ENCODE peak calls at places on chromosomes 5 and 9, in nine cellular contexts. V is transverse colon, Z is A549, J is NB4, C is GM12892, M is H54, G is uterus, U is prostate gland, X is endothelial cell of umbilical vein. F is an unnamed sample.

GRCh38 chr9:19788152-19788551 is 685 bp downstream of the SLC24A2 start:
- DNase-seq in Z (no peak), J (no peak), X (no peak), U (no peak), G (no peak), M (no peak), C (no peak), V (no peak), F (no peak)

GRCh38 chr5:111532873-111533272 is 20.5 kb upstream of the STARD4 start:
- DNase-seq in X (no peak), M (no peak), Z (no peak), V (no peak), J (no peak), C (no peak), G (no peak), U (no peak), F (no peak)

GRCh38 chr5:157479612-157480510 is 19.8 kb downstream of the NIPAL4 start:
- DNase-seq in J (no peak), X (no peak), G (no peak), Z (no peak), M (no peak), C (no peak), U (no peak), V (no peak), F (no peak)

GRCh38 chr5:112492291-112492690 is 73.2 kb upstream of the EPB41L4A start:
- DNase-seq in V (peak), M (peak), G (peak), Z (peak), X (peak), J (peak), U (no peak), C (peak), F (peak)

GRCh38 chr5:18393546-18393945 is 759.3 kb downstream of the TAF11L14 start:
- DNase-seq in M (no peak), U (no peak), V (no peak), C (no peak), J (no peak), G (no peak), Z (no peak), X (no peak), F (no peak)

GRCh38 chr9:133403766-133404439 is 13.9 kb downstream of the REXO4 start:
- DNase-seq in C (no peak), Z (peak), J (peak), U (peak), M (no peak), X (peak), V (peak), G (no peak), F (no peak)

GRCh38 chr5:147286296-147286695 is 51.5 kb downstream of the STK32A start:
- DNase-seq in G (no peak), J (no peak), U (no peak), C (no peak), V (no peak), Z (no peak), X (no peak), M (no peak), F (no peak)

GRCh38 chr5:95720094-95720793 is 10.9 kb upstream of the RHOBTB3 start:
- DNase-seq in U (no peak), V (no peak), C (no peak), M (no peak), J (no peak), Z (no peak), G (no peak), X (no peak), F (no peak)

GRCh38 chr9:99253134-99253533 is 31.1 kb downstream of the SEC61B start:
- DNase-seq in M (no peak), U (no peak), Z (no peak), J (no peak), G (no peak), X (no peak), V (no peak), C (no peak), F (no peak)

GRCh38 chr9:124216474-124217176 is 41.1 kb upstream of the NEK6 start:
- DNase-seq in X (no peak), M (no peak), V (peak), U (no peak), G (no peak), C (peak), Z (no peak), J (peak), F (no peak)

GRCh38 chr5:179375966-179376365 is 30.7 kb upstream of the ADAMTS2 start:
- DNase-seq in C (no peak), V (no peak), X (no peak), G (no peak), M (no peak), Z (no peak), U (no peak), J (no peak), F (no peak)

GRCh38 chr9:69674112-69674511 is 1.9 kb upstream of the APBA1 start:
- DNase-seq in V (no peak), J (no peak), G (no peak), Z (no peak), U (no peak), X (peak), C (no peak), M (no peak), F (no peak)

GRCh38 chr5:68344447-68345111 is 129.0 kb downstream of the PIK3R1 start:
- DNase-seq in J (peak), Z (peak), C (no peak), M (no peak), G (no peak), U (no peak), V (no peak), X (peak), F (no peak)

GRCh38 chr5:142012186-142012785 is 541 bp downstream of the GNPDA1 start:
- DNase-seq in V (peak), X (peak), U (no peak), M (no peak), G (peak), J (peak), C (no peak), Z (peak), F (no peak)

GRCh38 chr5:135013947-135014570 is 20.0 kb downstream of the PITX1 start:
- DNase-seq in J (no peak), V (no peak), X (no peak), C (no peak), U (peak), Z (no peak), G (no peak), M (no peak), F (no peak)

GRCh38 chr5:110019780-110020179 is 330.1 kb downstream of the MAN2A1 start:
- DNase-seq in G (no peak), J (no peak), Z (no peak), X (no peak), C (no peak), M (no peak), V (no peak), U (no peak), F (no peak)

GRCh38 chr5:68548959-68549676 is 333.6 kb downstream of the PIK3R1 start:
- DNase-seq in M (no peak), U (no peak), G (peak), X (no peak), V (no peak), C (no peak), Z (peak), J (no peak), F (no peak)

GRCh38 chr9:84862786-84863185 is 193.3 kb downstream of the NTRK2 start:
- DNase-seq in J (no peak), X (peak), G (peak), M (peak), V (no peak), C (no peak), U (no peak), Z (peak), F (no peak)

GRCh38 chr9:34996181-34996904 is 6.8 kb downstream of the DNAJB5 start:
- DNase-seq in Z (no peak), C (no peak), J (no peak), V (no peak), U (no peak), G (no peak), M (no peak), X (no peak), F (no peak)

GRCh38 chr5:96117863-96118651 is 156.4 kb upstream of the ELL2 start:
- DNase-seq in C (no peak), V (no peak), U (no peak), J (no peak), M (no peak), X (no peak), G (no peak), Z (peak), F (no peak)

GRCh38 chr5:53368516-53368915 is 111.9 kb upstream of the FST start:
- DNase-seq in X (peak), C (no peak), M (no peak), J (no peak), V (no peak), G (no peak), U (no peak), Z (peak), F (no peak)

GRCh38 chr5:88833371-88834107 is 49.4 kb downstream of the MEF2C start:
- DNase-seq in Z (no peak), J (no peak), G (peak), U (no peak), M (no peak), V (peak), C (no peak), X (peak), F (no peak)

GRCh38 chr9:4855861-4856260 is 63.1 kb downstream of the RCL1 start:
- DNase-seq in V (peak), U (no peak), G (no peak), C (no peak), X (no peak), Z (no peak), M (no peak), J (no peak), F (no peak)

GRCh38 chr5:124438390-124439380 is 307.8 kb downstream of the ZNF608 start:
- DNase-seq in G (no peak), M (no peak), J (no peak), C (no peak), U (no peak), V (no peak), X (peak), Z (no peak), F (no peak)

GRCh38 chr5:173620784-173621183 is 4.3 kb upstream of the BOD1 start:
- DNase-seq in U (no peak), V (no peak), J (no peak), C (no peak), Z (no peak), X (no peak), G (no peak), M (no peak), F (no peak)

GRCh38 chr9:135531096-135531495 is 9.9 kb downstream of the LCN1 start:
- DNase-seq in V (no peak), U (no peak), J (no peak), Z (no peak), C (no peak), M (no peak), X (no peak), G (no peak), F (no peak)

GRCh38 chr5:142358121-142358520 is 33.3 kb upstream of the SPRY4 start:
- DNase-seq in V (no peak), G (no peak), X (no peak), Z (no peak), M (no peak), U (no peak), C (no peak), J (no peak), F (no peak)

GRCh38 chr5:107282061-107282460 is 388.7 kb downstream of the EFNA5 start:
- DNase-seq in G (no peak), Z (no peak), M (no peak), C (no peak), X (peak), U (no peak), J (no peak), V (no peak), F (no peak)

GRCh38 chr5:53560028-53560427 is 411 bp upstream of the NDUFS4 start:
- DNase-seq in M (peak), U (no peak), J (no peak), V (no peak), X (no peak), Z (no peak), C (no peak), G (no peak), F (no peak)

GRCh38 chr5:155799308-155799707 is 527.7 kb upstream of the SGCD start:
- DNase-seq in U (no peak), C (no peak), G (no peak), Z (no peak), M (no peak), X (no peak), V (no peak), J (no peak), F (no peak)

GRCh38 chr5:4994994-4995393 is 145.1 kb upstream of the ADAMTS16 start:
- DNase-seq in U (no peak), J (peak), Z (no peak), X (no peak), M (no peak), C (no peak), G (no peak), V (no peak), F (no peak)

GRCh38 chr5:45695011-45695667 is 1.0 kb downstream of the HCN1 start:
- DNase-seq in G (no peak), M (no peak), X (no peak), U (no peak), C (no peak), J (no peak), Z (no peak), V (no peak), F (no peak)

GRCh38 chr5:16461782-16462181 is 3.8 kb downstream of the ZNF622 start:
- DNase-seq in X (no peak), M (no peak), G (no peak), V (no peak), U (no peak), Z (no peak), C (no peak), J (no peak), F (no peak)

GRCh38 chr5:72109625-72110024 is 2.4 kb downstream of the MAP1B start:
- DNase-seq in V (no peak), C (no peak), M (no peak), G (no peak), Z (peak), X (no peak), J (peak), U (no peak), F (no peak)

GRCh38 chr9:109403116-109403515 is 82.3 kb upstream of the EPB41L4B start:
- DNase-seq in V (no peak), G (no peak), Z (no peak), M (no peak), U (no peak), C (no peak), X (no peak), J (no peak), F (no peak)

DNA sequence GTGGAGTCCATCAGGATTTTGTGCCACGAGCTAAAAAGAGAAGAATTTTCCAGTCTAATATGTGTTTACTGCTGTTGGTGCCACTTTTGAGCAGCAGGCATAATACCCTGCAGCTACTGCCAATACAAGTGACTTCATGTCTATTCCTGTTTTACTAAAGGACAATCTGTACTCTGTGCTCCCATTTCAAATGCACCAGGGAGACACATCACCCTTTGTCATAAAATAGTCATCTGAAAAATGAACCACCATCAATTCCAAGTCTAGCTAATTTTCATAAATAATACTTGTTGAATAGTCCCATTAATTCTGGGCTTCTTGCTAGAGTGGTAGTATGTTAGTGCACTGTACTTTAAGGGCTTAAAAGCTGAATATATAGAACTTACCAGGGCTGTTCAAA is 8.9 kb upstream of the PKD2L2 start:
- DNase-seq in M (no peak), J (no peak), Z (no peak), G (no peak), U (no peak), C (no peak), X (no peak), V (no peak), F (no peak)
- TF ChIP-seq POLR2A in M (no peak), J (no peak), Z (no peak), G (no peak), U (no peak), C (no peak), X (no peak), V (no peak), F (no peak)

DNA sequence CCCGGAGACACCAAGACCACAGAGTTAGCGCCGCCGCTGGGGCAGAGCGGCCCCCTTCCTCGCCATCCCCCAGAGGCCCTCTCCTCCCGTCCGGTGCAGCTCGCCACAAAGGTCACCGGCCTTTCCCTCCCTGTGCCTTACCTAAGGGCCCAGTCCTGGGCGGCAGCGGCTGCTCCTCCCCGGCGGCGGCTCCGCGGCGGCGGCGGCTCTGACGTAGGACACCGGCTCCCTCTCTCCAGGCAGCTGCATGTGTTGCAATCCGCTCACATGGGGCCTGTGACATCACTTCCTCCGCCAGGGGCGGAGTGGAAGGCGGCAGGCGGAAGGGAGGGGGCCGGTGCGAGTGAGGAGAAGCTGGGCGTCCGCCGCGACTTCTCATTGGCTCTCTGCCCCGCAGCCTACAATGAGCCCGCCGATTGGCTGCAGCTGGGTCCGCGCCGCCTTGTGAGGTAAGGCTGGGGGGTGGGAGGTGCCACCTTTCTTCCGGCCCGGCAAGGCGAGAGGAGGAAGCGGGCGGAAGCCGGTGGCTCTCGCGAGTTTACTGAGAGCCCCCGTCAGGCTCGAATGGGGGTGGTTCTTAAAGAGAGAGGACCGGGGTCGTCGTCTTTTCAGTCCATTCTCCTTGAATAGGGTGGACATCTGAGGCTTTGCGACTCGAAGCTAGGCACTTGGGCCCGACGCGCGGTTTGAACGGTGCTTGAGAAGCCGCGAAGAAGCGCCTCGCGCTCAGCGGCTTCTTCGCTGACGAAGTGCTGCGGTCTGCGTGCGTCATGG is at the start of gene ETF1:
- DNase-seq in M (peak), J (peak), G (peak), X (peak), C (peak), U (peak), V (peak), Z (peak), F (peak)
- TF ChIP-seq POLR2A in M (peak), J (peak), G (peak), X (no peak), C (peak), U (peak), V (peak), Z (peak), F (peak)

GRCh38 chr5:119340597-119341218 is 15.1 kb upstream of the TNFAIP8 start:
- DNase-seq in C (no peak), U (no peak), J (peak), Z (no peak), V (peak), G (no peak), X (no peak), M (no peak), F (no peak)
- TF ChIP-seq POLR2A in C (no peak), U (no peak), J (peak), Z (no peak), V (no peak), G (no peak), X (no peak), M (no peak), F (no peak)

DNA sequence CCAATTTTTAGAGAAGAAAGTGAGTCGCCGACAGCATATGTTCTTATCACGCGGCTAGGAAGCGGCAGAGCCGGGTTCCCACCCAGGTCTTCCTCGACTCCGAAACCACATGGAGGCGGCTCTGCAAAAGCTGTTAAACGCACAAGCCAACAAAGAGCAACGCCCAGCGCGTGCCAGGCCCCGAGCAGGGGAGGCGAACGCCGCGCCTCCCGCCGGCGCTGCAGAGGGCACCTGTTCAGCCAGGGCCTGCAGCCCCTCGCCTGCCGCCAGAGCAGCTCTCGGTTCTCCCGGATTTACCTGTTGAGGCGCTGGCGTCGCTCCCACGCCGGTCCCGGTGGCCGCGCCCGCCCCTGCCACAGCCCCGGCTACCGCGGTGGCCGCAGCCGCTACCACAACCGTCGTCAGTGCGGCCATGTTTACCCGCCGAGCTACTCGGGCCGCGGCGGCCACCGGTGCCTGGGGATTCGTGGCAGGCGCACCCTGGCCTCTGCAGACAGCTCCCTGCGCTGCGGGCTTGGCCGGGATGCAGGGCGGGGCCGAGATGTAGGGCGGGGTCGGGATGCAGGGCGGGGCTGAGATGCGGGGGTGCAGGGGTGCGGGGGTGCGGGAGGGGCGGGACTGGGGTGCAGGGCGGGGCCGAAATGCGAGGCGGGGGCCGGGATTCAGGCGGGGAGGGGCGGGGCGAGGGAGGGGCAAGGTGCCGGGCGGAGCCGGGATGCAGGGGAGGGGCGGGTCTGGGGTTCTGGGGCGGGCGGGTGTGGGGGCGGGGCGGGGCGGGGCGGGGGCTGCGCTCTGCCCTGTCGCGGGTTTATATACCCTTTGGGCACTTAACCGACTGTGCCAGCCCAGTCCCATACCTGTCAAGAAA is at the start of gene CCDC112:
- DNase-seq in C (peak), G (peak), M (peak), V (peak), Z (peak), X (peak), J (peak), U (peak), F (peak)
- TF ChIP-seq POLR2A in C (peak), G (no peak), M (peak), V (peak), Z (peak), X (peak), J (peak), U (peak), F (no peak)

F was measured in esophagus squamous epithelium.